ENCODE peak calls at places on chromosomes 12 and 14, in four cellular contexts. One of them, this sample, is unnamed.

GRCh38 chr14:69299286-69300035 is 39.5 kb downstream of the GALNT16 start:
- DNase-seq in A549: no peak
- DNase-seq in HCT116: no peak
- DNase-seq in upper lobe of left lung: no peak
- DNase-seq in this sample: peak

GRCh38 chr14:105315211-105315721 is 718 bp downstream of the PACS2 start:
- DNase-seq in A549: peak
- DNase-seq in upper lobe of left lung: peak
- DNase-seq in HCT116: peak
- DNase-seq in this sample: peak

GRCh38 chr14:68278568-68279436 is 459.2 kb downstream of the RAD51B start:
- DNase-seq in HCT116: peak
- DNase-seq in A549: peak
- DNase-seq in upper lobe of left lung: no peak
- DNase-seq in this sample: no peak

GRCh38 chr12:3271639-3272038 is 194.5 kb downstream of the TSPAN9 start:
- DNase-seq in upper lobe of left lung: no peak
- DNase-seq in A549: no peak
- DNase-seq in HCT116: no peak
- DNase-seq in this sample: no peak

GRCh38 chr14:97116546-97116945 is 319.4 kb downstream of the VRK1 start:
- DNase-seq in A549: no peak
- DNase-seq in upper lobe of left lung: no peak
- DNase-seq in HCT116: no peak
- DNase-seq in this sample: no peak

GRCh38 chr12:508795-509194 is 49.1 kb downstream of the B4GALNT3 start:
- DNase-seq in upper lobe of left lung: no peak
- DNase-seq in A549: no peak
- DNase-seq in HCT116: no peak
- DNase-seq in this sample: no peak

GRCh38 chr14:106831322-106831720 is 1304.9 kb downstream of the TMEM121 start:
- DNase-seq in HCT116: no peak
- DNase-seq in A549: peak
- DNase-seq in upper lobe of left lung: peak
- DNase-seq in this sample: no peak

GRCh38 chr12:34402899-34403705 is 380.8 kb downstream of the ALG10 start:
- DNase-seq in upper lobe of left lung: peak
- DNase-seq in A549: no peak
- DNase-seq in HCT116: no peak
- DNase-seq in this sample: peak

GRCh38 chr14:100692859-100693558 is 33.7 kb upstream of the DLK1 start:
- DNase-seq in A549: peak
- DNase-seq in HCT116: peak
- DNase-seq in upper lobe of left lung: peak
- DNase-seq in this sample: no peak

GRCh38 chr12:100857418-100857817 is 62.8 kb downstream of the ANO4 start:
- DNase-seq in A549: no peak
- DNase-seq in upper lobe of left lung: no peak
- DNase-seq in HCT116: no peak
- DNase-seq in this sample: no peak

GRCh38 chr14:22428681-22429315 is 160.2 kb downstream of the DAD1 start:
- DNase-seq in A549: no peak
- DNase-seq in HCT116: no peak
- DNase-seq in upper lobe of left lung: no peak
- DNase-seq in this sample: no peak

GRCh38 chr12:15754233-15754632 is 35.0 kb downstream of the EPS8 start:
- DNase-seq in upper lobe of left lung: no peak
- DNase-seq in HCT116: no peak
- DNase-seq in A549: no peak
- DNase-seq in this sample: no peak

GRCh38 chr14:94395900-94396574 is 7.6 kb upstream of the SERPINA1 start:
- DNase-seq in upper lobe of left lung: no peak
- DNase-seq in A549: peak
- DNase-seq in HCT116: no peak
- DNase-seq in this sample: no peak

GRCh38 chr12:70456953-70457352 is 90.9 kb downstream of the KCNMB4 start:
- DNase-seq in upper lobe of left lung: no peak
- DNase-seq in A549: no peak
- DNase-seq in HCT116: no peak
- DNase-seq in this sample: no peak

GRCh38 chr14:50874842-50875241 is 3.0 kb downstream of the ABHD12B start:
- DNase-seq in upper lobe of left lung: no peak
- DNase-seq in HCT116: no peak
- DNase-seq in A549: no peak
- DNase-seq in this sample: no peak

GRCh38 chr14:105102361-105102760 is 37.1 kb upstream of the GPR132 start:
- DNase-seq in HCT116: no peak
- DNase-seq in upper lobe of left lung: no peak
- DNase-seq in A549: no peak
- DNase-seq in this sample: no peak

GRCh38 chr14:57199911-57200310 is 68.8 kb downstream of the EXOC5 start:
- DNase-seq in A549: peak
- DNase-seq in HCT116: no peak
- DNase-seq in upper lobe of left lung: no peak
- DNase-seq in this sample: no peak

GRCh38 chr14:78403278-78403815 is 233.2 kb downstream of the NRXN3 start:
- DNase-seq in upper lobe of left lung: no peak
- DNase-seq in A549: no peak
- DNase-seq in HCT116: no peak
- DNase-seq in this sample: no peak

GRCh38 chr12:21296751-21297406 is 37.8 kb downstream of the SLCO1A2 start:
- DNase-seq in HCT116: no peak
- DNase-seq in upper lobe of left lung: no peak
- DNase-seq in A549: peak
- DNase-seq in this sample: no peak
- TF ChIP-seq CTCF in HCT116: peak
- TF ChIP-seq CTCF in upper lobe of left lung: peak
- TF ChIP-seq CTCF in A549: peak
- TF ChIP-seq CTCF in this sample: peak

DNA sequence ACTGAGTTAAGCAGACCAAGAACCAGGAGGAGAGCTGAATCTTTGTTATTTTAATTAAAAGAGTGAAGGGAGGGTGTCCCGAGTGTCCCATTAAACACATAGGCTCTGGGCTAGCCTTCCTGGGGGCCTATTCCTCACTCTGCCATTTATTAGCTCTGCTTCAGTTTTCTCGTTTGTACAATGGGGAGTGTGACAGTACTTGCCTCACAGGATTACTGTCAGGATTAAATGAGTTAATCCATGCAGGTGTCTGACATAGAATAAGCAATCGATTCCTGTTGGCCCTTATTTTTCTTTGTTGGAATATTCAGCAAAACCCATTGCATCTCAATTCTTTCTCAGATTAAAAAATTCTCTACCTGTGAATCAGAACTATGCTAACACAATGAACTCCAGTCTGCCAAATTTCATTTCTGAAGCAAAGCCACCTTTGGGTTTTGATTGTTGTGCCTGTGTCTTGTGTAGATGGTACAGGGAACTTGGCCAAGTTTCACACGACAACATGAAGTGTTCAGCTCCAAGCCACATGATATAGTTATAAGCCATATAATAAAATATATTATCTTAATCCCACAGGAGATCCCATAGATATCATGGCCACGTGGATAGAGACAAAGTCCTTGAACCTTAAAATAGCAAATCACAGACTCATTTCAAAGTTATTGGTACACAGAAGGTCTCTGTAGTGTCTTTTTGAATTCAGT is 34.3 kb upstream of the CRY1 start:
- DNase-seq in HCT116: no peak
- DNase-seq in A549: no peak
- DNase-seq in upper lobe of left lung: no peak
- DNase-seq in this sample: no peak
- TF ChIP-seq CTCF in HCT116: no peak
- TF ChIP-seq CTCF in A549: no peak
- TF ChIP-seq CTCF in upper lobe of left lung: no peak
- TF ChIP-seq CTCF in this sample: no peak

GRCh38 chr14:49306152-49306751 is 279.9 kb downstream of the RPS29 start:
- DNase-seq in A549: peak
- DNase-seq in HCT116: peak
- DNase-seq in upper lobe of left lung: no peak
- DNase-seq in this sample: no peak
- TF ChIP-seq CTCF in A549: peak
- TF ChIP-seq CTCF in HCT116: peak
- TF ChIP-seq CTCF in upper lobe of left lung: peak
- TF ChIP-seq CTCF in this sample: peak

DNA sequence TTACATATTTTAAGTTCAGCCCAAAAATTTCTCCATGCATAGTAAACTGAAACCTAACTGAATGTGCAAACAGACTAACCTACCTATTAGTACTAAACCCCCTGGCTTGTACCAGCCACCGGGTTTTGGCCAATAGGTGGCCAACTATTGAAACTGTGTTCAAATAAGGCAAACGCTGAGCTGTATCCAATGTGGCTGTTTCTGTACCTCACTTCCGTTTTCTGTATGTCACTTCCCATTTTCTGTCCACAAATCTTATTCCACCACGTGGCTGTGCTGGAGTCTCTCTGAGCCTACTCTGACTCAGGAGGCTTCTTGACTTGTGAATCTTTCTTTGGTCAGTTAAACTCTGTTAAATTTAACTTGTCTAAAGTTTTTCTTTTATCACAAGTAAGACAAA is 6.0 kb upstream of the FBXO34 start:
- DNase-seq in A549: peak
- DNase-seq in upper lobe of left lung: no peak
- DNase-seq in HCT116: no peak
- DNase-seq in this sample: no peak
- TF ChIP-seq CTCF in A549: no peak
- TF ChIP-seq CTCF in upper lobe of left lung: no peak
- TF ChIP-seq CTCF in HCT116: no peak
- TF ChIP-seq CTCF in this sample: no peak

DNA sequence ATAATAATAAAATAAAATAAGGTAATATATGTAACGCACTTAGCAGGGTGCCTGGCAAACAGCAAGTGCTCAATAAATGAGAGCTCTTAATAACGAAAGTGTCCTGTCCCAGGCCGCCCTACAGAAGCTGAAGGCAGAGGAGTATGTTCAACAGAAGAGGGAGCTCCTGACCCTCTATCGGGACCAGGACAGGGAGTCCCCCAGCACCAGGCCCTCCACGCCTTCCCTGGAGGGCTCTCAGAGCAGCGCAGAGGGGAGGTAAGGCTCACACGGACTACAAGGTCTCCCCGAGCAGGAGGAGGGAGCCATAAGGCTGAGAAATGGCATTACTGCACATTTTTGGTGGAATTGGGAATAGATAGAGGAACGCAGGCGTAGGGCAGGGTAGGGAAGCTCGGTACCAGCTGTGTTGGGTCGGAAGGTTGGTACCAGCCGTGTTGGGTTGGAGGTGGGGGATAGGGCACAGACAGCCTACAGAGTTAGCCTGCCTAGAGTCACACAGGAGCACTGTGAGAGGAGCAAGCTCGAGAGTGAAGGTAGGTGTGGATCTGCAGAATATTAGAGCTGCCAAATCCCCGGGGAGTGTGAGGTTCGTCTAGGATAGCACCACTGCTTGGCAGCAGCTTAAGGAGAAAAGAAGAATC is 15.4 kb downstream of the TNFRSF1A start:
- DNase-seq in A549: peak
- DNase-seq in upper lobe of left lung: no peak
- DNase-seq in HCT116: no peak
- DNase-seq in this sample: peak
- TF ChIP-seq CTCF in A549: peak
- TF ChIP-seq CTCF in upper lobe of left lung: peak
- TF ChIP-seq CTCF in HCT116: peak
- TF ChIP-seq CTCF in this sample: no peak

DNA sequence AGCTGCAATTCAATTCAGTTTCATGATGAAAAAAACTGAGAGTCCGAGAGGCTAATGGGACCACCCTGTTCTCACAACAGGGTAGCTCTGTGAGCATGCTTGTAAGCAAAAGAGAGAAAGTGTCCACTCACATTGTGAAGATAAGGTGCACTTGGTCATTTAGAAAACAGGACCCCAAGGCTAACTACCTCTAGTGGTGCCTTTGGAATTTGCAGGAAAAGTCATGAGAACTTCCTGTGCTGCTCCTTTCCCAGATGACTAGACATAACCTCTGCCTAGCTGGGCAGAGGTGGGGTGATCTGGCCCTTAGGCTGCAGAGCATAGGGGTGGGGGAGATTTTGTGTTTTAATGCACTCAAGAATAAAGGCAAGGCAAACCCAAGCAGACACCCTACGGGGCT is 118.9 kb downstream of the STAB2 start:
- DNase-seq in upper lobe of left lung: no peak
- DNase-seq in A549: peak
- DNase-seq in HCT116: peak
- DNase-seq in this sample: peak
- TF ChIP-seq CTCF in upper lobe of left lung: no peak
- TF ChIP-seq CTCF in A549: peak
- TF ChIP-seq CTCF in HCT116: peak
- TF ChIP-seq CTCF in this sample: peak

GRCh38 chr12:22982635-22983034 is 357.7 kb downstream of the ETNK1 start:
- DNase-seq in HCT116: no peak
- DNase-seq in A549: no peak
- DNase-seq in upper lobe of left lung: peak
- DNase-seq in this sample: no peak
- TF ChIP-seq CTCF in HCT116: no peak
- TF ChIP-seq CTCF in A549: no peak
- TF ChIP-seq CTCF in upper lobe of left lung: no peak
- TF ChIP-seq CTCF in this sample: no peak

DNA sequence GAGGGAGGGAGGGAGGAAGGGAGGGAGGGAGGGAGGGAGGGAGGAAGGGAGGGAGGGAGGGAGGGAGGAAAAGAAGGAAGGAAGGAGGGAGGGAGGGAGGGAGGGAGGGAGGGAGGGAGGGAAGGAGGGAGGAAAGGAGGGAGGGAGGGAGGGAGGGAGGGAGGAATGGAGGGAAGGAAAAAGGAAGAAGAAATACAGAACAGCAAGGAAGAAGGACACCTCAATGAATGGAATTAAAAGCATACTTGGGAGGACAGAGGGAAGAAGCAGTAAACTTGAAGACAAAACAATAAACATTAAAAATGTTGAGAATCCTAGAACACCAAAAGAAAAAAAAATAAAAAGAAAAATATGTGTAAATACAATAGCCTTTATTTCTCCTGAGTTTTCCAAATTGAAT is 6.2 kb downstream of the OR4Q2 start:
- DNase-seq in A549: no peak
- DNase-seq in upper lobe of left lung: no peak
- DNase-seq in HCT116: no peak
- DNase-seq in this sample: no peak
- TF ChIP-seq CTCF in A549: no peak
- TF ChIP-seq CTCF in upper lobe of left lung: no peak
- TF ChIP-seq CTCF in HCT116: no peak
- TF ChIP-seq CTCF in this sample: no peak

DNA sequence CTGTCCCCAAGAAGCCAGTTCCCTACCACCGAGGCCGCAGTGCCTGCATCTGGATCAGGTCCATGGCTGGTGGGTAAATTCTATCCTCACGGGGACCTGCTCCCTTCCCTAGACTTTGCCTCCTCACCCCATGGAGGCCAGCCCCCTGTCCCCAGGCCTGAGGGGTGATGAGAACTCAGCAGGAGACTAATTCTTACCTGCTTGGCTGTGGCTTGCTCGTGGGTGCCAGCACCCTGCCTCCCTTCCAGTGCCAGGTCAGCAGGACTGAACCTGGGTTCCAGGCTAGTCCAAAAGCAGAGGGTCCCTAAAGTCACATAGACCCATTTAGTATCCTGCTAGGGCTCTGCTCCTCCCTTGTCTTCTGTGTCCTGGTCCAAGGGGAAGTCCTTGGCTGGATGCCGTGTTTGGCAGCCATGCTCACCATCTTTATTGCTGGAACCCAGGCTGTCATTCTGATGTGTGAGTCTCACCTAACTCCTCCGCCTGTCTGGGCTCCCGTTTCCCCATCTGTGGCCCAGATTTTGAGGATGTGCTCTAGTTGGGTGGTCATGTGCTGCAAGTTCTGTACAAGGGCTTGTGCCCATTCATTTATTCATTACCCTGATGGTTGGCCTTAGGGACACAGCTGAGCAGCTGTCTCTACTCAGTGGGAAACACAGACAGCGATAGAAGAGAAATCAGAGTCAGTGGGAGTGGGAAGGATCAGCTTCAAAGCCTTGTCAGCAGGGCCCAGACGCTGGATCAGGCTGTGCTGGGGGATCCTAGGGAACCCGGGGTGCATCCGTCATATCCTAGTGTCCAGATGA is 949 bp downstream of the PLBD2 start:
- DNase-seq in A549: no peak
- DNase-seq in upper lobe of left lung: no peak
- DNase-seq in HCT116: no peak
- DNase-seq in this sample: no peak
- TF ChIP-seq CTCF in A549: no peak
- TF ChIP-seq CTCF in upper lobe of left lung: no peak
- TF ChIP-seq CTCF in HCT116: no peak
- TF ChIP-seq CTCF in this sample: no peak